ENCODE peak calls at places on chromosomes 2 and 18, in seven cellular contexts. R is AG04450, F is neural progenitor cell, U is choroid plexus epithelial cell, P is endothelial cell of umbilical vein, N is brain microvascular endothelial cell, J is OCI-LY7. W is an unnamed sample.

GRCh38 chr2:16747706-16748105 is 82.1 kb upstream of the CYRIA start:
- DNase-seq in N (no peak), P (no peak), J (no peak), R (no peak), U (no peak), F (no peak), W (no peak)

GRCh38 chr2:226080323-226080722 is 680.8 kb downstream of the NYAP2 start:
- DNase-seq in N (peak), U (peak), F (no peak), P (no peak), J (no peak), R (peak), W (no peak)

GRCh38 chr2:137886432-137886831 is 77.8 kb upstream of the HNMT start:
- DNase-seq in F (peak), J (no peak), N (no peak), P (no peak), U (no peak), R (no peak), W (no peak)

GRCh38 chr2:86029873-86030272 is 75.8 kb downstream of the POLR1A start:
- DNase-seq in N (no peak), J (no peak), P (no peak), U (no peak), F (no peak), R (no peak), W (no peak)

GRCh38 chr2:167784071-167784400 is 463.4 kb downstream of the STK39 start:
- DNase-seq in R (no peak), J (no peak), U (peak), F (peak), P (no peak), N (peak), W (no peak)

GRCh38 chr2:73268831-73269685 is 15.2 kb downstream of the FBXO41 start:
- DNase-seq in R (no peak), N (no peak), P (peak), U (peak), F (peak), J (peak), W (no peak)

GRCh38 chr2:198044777-198045176 is 240.4 kb downstream of the PLCL1 start:
- DNase-seq in R (no peak), N (no peak), P (no peak), U (no peak), J (no peak), F (no peak), W (no peak)

GRCh38 chr2:215793747-215794595 is 219.4 kb downstream of the MREG start:
- DNase-seq in U (peak), P (peak), N (peak), R (peak), F (no peak), J (no peak), W (peak)

GRCh38 chr2:86747708-86748627 is 27.9 kb downstream of the RMND5A start:
- DNase-seq in P (peak), R (peak), F (peak), N (peak), J (peak), U (peak), W (peak)

GRCh38 chr18:25053484-25053883 is 298.5 kb downstream of the ZNF521 start:
- DNase-seq in N (no peak), R (no peak), F (no peak), P (no peak), J (no peak), U (no peak), W (no peak)

GRCh38 chr18:8705941-8706544 is 687 bp downstream of the MTCL1 start:
- DNase-seq in J (peak), N (no peak), U (no peak), R (no peak), F (peak), P (peak), W (no peak)

GRCh38 chr18:75070235-75070624 is 138.7 kb downstream of the PTGR3 start:
- DNase-seq in U (no peak), R (no peak), F (no peak), P (no peak), J (no peak), N (no peak), W (no peak)

GRCh38 chr2:79630060-79630459 is 117.2 kb downstream of the CTNNA2 start:
- DNase-seq in J (no peak), P (no peak), F (no peak), R (no peak), N (no peak), U (no peak), W (no peak)

GRCh38 chr18:62131305-62131909 is 55.4 kb downstream of the PIGN start:
- DNase-seq in N (peak), P (peak), F (peak), J (peak), U (peak), R (no peak), W (peak)

GRCh38 chr18:32893915-32894314 is 121.1 kb upstream of the KLHL14 start:
- DNase-seq in R (no peak), P (no peak), F (no peak), N (no peak), J (no peak), U (peak), W (no peak)

GRCh38 chr2:64133828-64134227 is 10.4 kb downstream of the PELI1 start:
- DNase-seq in J (no peak), P (peak), N (peak), R (peak), F (no peak), U (peak), W (no peak)

GRCh38 chr2:144431384-144431783 is 88.5 kb downstream of the ZEB2 start:
- DNase-seq in P (no peak), F (peak), U (no peak), N (no peak), J (peak), R (no peak), W (no peak)

GRCh38 chr2:167827352-167828097 is 419.9 kb downstream of the STK39 start:
- DNase-seq in P (no peak), N (no peak), U (no peak), F (no peak), R (no peak), J (no peak), W (no peak)

GRCh38 chr2:203935568-203935967 is 995 bp upstream of the ICOS start:
- DNase-seq in U (no peak), J (no peak), R (no peak), P (no peak), N (no peak), F (no peak), W (no peak)

GRCh38 chr2:174552891-174553290 is 44.7 kb downstream of the WIPF1 start:
- DNase-seq in U (no peak), R (no peak), F (no peak), J (no peak), N (no peak), P (no peak), W (no peak)

GRCh38 chr2:202051499-202052161 is 18.0 kb downstream of the FZD7 start:
- DNase-seq in U (peak), N (no peak), R (no peak), F (peak), J (no peak), P (no peak), W (no peak)

GRCh38 chr2:224887159-224887558 is 155.1 kb downstream of the DOCK10 start:
- DNase-seq in R (no peak), P (no peak), U (peak), F (no peak), N (no peak), J (no peak), W (peak)

GRCh38 chr2:170897108-170897507 is 31.9 kb upstream of the GORASP2 start:
- DNase-seq in F (no peak), N (no peak), U (no peak), P (no peak), J (no peak), R (no peak), W (no peak)

DNA sequence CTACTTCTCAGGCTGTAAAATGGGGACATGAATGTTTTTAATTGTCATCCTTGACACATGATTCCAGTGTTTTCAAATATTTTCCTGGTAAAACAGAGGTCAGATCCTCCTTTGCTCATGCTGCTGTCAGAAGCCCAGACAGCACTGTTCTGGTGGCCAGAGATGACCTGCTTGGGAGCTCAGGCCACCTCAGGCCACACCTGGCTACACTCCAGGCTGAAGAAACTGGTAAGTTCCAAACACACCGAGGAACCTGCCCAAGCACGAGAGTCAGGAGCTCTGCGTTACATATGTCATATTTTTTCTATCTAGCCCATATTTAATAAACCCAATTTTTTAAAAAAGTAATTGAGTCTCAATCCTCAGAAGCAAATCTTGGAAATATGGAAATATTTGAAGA is 47.9 kb downstream of the FECH start:
- DNase-seq in N (no peak), P (no peak), J (no peak), F (no peak), R (no peak), U (no peak), W (no peak)
- TF ChIP-seq CTCF in N (no peak), P (no peak), J (no peak), F (no peak), R (no peak), U (no peak), W (no peak)

GRCh38 chr18:59905686-59906091 is 5.9 kb downstream of the PMAIP1 start:
- DNase-seq in P (no peak), F (no peak), N (no peak), U (no peak), J (no peak), R (no peak), W (no peak)

GRCh38 chr18:59904051-59904601 is 4.3 kb downstream of the PMAIP1 start:
- DNase-seq in N (no peak), P (no peak), F (no peak), J (no peak), R (no peak), U (peak), W (no peak)

GRCh38 chr18:59900222-59901128 is 679 bp downstream of the PMAIP1 start:
- DNase-seq in R (no peak), F (peak), N (peak), P (peak), U (peak), J (peak), W (no peak)

GRCh38 chr18:59902180-59902992 is 2.6 kb downstream of the PMAIP1 start:
- DNase-seq in R (no peak), U (peak), P (peak), N (no peak), J (peak), F (no peak), W (no peak)

DNA sequence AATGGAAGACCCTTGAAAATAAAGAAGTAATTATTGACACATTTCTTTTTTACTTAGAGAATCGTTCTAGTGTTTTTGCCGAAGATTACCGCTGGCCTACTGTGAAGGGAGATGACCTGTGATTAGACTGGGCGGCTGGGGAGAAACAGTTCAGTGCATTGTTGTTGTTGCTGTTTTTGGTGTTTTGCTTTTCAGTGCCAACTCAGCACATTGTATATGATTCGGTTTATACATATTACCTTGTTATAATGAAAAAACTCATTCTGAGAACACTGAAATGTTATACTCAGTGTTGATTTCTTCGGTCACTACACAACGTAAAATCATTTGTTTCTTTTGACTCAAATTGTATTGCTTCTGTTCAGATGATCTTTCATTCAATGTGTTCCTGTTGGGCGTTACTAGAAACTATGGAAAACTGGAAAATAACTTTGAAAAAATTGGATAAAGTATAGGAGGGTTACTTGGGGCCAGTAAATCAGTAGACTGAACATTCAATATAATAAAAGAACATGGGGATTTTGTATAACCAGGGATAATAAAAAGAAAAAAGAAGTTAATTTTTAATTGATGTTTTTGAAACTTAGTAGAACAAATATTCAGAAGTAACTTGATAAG is 3.3 kb downstream of the PMAIP1 start:
- DNase-seq in U (no peak), N (no peak), R (no peak), F (no peak), P (no peak), J (no peak), W (no peak)
- H3K4me3 ChIP-seq in U (peak), N (no peak), R (peak), F (no peak), P (no peak), J (peak), W (no peak)

DNA sequence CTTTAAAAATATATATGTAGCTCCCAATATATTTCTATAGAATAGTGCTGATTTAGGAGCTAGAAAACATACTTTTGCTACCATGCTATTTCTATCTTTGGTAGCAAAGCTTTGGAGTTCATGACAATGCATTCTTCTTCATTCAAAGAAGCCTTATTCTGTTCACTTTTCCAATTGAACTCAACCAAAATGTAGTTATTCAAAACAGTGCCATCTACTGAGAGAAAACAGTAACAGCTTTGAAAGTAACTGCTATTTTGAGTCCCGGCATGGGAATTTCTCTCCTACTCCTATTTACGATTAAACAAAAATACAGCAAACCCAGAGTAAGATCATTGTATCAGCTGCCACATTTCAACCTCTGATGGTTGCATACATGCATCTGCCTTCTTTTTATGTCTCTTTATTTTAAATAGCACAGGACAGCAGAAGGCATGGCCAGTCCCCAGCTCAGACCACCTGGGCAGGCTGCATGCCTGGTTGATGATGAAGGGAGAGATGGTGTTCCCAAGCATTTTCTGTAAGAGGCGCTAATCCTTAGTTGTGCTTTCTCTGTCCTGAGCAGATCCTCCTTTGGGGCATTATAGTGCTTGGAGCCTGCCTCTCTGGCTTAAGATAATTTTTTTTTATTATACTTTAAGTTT is 69.7 kb upstream of the SULT1C3 start:
- DNase-seq in U (peak), F (peak), R (no peak), N (no peak), P (peak), J (peak), W (no peak)
- TF ChIP-seq CTCF in U (peak), F (peak), R (peak), N (peak), P (peak), J (peak), W (peak)

GRCh38 chr2:58237741-58238140 is 3.4 kb downstream of the FANCL start:
- DNase-seq in J (peak), R (no peak), P (no peak), U (no peak), F (peak), N (no peak), W (no peak)
- H3K4me3 ChIP-seq in J (no peak), R (no peak), P (no peak), U (no peak), F (peak), N (no peak), W (no peak)

W was measured in BJ.